ENCODE peak calls at places on chromosome 12, in five cellular contexts. One of them, this sample, is unnamed.

GRCh38 chr12:76455582-76456345 is 103.8 kb downstream of the OSBPL8 start:
- DNase-seq in endodermal cell: no peak
- DNase-seq in HCT116: peak; percentile 90
- DNase-seq in breast epithelium: no peak
- DNase-seq in SK-N-SH: peak; percentile 42
- DNase-seq in this sample: peak; percentile 83

GRCh38 chr12:83128529-83128928 is 441.8 kb downstream of the TMTC2 start:
- DNase-seq in endodermal cell: no peak
- DNase-seq in HCT116: no peak
- DNase-seq in breast epithelium: no peak
- DNase-seq in SK-N-SH: no peak
- DNase-seq in this sample: no peak

GRCh38 chr12:79935624-79936040 is 735 bp upstream of the PPP1R12A start:
- DNase-seq in endodermal cell: no peak
- DNase-seq in HCT116: no peak
- DNase-seq in breast epithelium: no peak
- DNase-seq in SK-N-SH: peak; percentile 2
- DNase-seq in this sample: peak; percentile 45

GRCh38 chr12:133130808-133131128 is 341 bp downstream of the ZNF10 start:
- DNase-seq in endodermal cell: no peak
- DNase-seq in HCT116: no peak
- DNase-seq in breast epithelium: peak; percentile 25
- DNase-seq in SK-N-SH: peak; percentile 19
- DNase-seq in this sample: no peak

GRCh38 chr12:56046027-56046780 is 4.5 kb downstream of the RPS26 start:
- DNase-seq in endodermal cell: peak; percentile 59
- DNase-seq in HCT116: no peak
- DNase-seq in breast epithelium: no peak
- DNase-seq in SK-N-SH: no peak
- DNase-seq in this sample: no peak

GRCh38 chr12:44154128-44154527 is 318.2 kb downstream of the TMEM117 start:
- DNase-seq in endodermal cell: no peak
- DNase-seq in HCT116: no peak
- DNase-seq in breast epithelium: no peak
- DNase-seq in SK-N-SH: no peak
- DNase-seq in this sample: no peak

GRCh38 chr12:103793512-103794045 is 47.5 kb downstream of the NT5DC3 start:
- DNase-seq in endodermal cell: no peak
- DNase-seq in HCT116: no peak
- DNase-seq in breast epithelium: no peak
- DNase-seq in SK-N-SH: no peak
- DNase-seq in this sample: no peak

GRCh38 chr12:2387051-2387834 is 334.5 kb downstream of the CACNA1C start:
- DNase-seq in endodermal cell: peak; percentile 44
- DNase-seq in HCT116: no peak
- DNase-seq in breast epithelium: no peak
- DNase-seq in SK-N-SH: no peak
- DNase-seq in this sample: no peak

GRCh38 chr12:30015661-30016060 is 231.9 kb upstream of the TMTC1 start:
- DNase-seq in endodermal cell: no peak
- DNase-seq in HCT116: no peak
- DNase-seq in breast epithelium: no peak
- DNase-seq in SK-N-SH: no peak
- DNase-seq in this sample: peak; percentile 37

GRCh38 chr12:99609455-99610181 is 37.9 kb upstream of the GARIN6 start:
- DNase-seq in endodermal cell: no peak
- DNase-seq in HCT116: no peak
- DNase-seq in breast epithelium: no peak
- DNase-seq in SK-N-SH: no peak
- DNase-seq in this sample: no peak

GRCh38 chr12:99611590-99611989 is 36.0 kb upstream of the GARIN6 start:
- DNase-seq in endodermal cell: no peak
- DNase-seq in HCT116: no peak
- DNase-seq in breast epithelium: no peak
- DNase-seq in SK-N-SH: no peak
- DNase-seq in this sample: peak; percentile 0

GRCh38 chr12:99611117-99611516 is 36.4 kb upstream of the GARIN6 start:
- DNase-seq in endodermal cell: no peak
- DNase-seq in HCT116: no peak
- DNase-seq in breast epithelium: no peak
- DNase-seq in SK-N-SH: no peak
- DNase-seq in this sample: peak; percentile 54
- H3K27ac ChIP-seq in endodermal cell: no peak overlapping the region
- H3K27ac ChIP-seq in HCT116: no peak overlapping the region
- H3K27ac ChIP-seq in breast epithelium: no peak overlapping the region
- H3K27ac ChIP-seq in SK-N-SH: peak overlapping the region; percentile 34
- H3K27ac ChIP-seq in this sample: no peak overlapping the region

GRCh38 chr12:74665690-74666089 is 128.1 kb downstream of the ATXN7L3B start:
- DNase-seq in endodermal cell: no peak
- DNase-seq in HCT116: no peak
- DNase-seq in breast epithelium: no peak
- DNase-seq in SK-N-SH: no peak
- DNase-seq in this sample: no peak
- H3K4me1 ChIP-seq in endodermal cell: no peaks in the 10 kb centered on the region
- H3K4me1 ChIP-seq in HCT116: no peaks in the 10 kb centered on the region
- H3K4me1 ChIP-seq in breast epithelium: no peaks in the 10 kb centered on the region
- H3K4me1 ChIP-seq in SK-N-SH: no peaks in the 10 kb centered on the region
- H3K4me1 ChIP-seq in this sample: peaks cover 6% of the 10 kb centered on the region

GRCh38 chr12:93091851-93092558 is 162.9 kb upstream of the EEA1 start:
- DNase-seq in endodermal cell: no peak
- DNase-seq in HCT116: no peak
- DNase-seq in breast epithelium: no peak
- DNase-seq in SK-N-SH: no peak
- DNase-seq in this sample: no peak
- TF ChIP-seq CTCF in endodermal cell: no peak
- TF ChIP-seq CTCF in HCT116: no peak
- TF ChIP-seq CTCF in breast epithelium: no peak
- TF ChIP-seq CTCF in SK-N-SH: no peak
- TF ChIP-seq CTCF in this sample: no peak

GRCh38 chr12:20409639-20410038 is 41.3 kb downstream of the PDE3A start:
- DNase-seq in endodermal cell: no peak
- DNase-seq in HCT116: no peak
- DNase-seq in breast epithelium: no peak
- DNase-seq in SK-N-SH: no peak
- DNase-seq in this sample: no peak
- H3K27ac ChIP-seq in endodermal cell: peak overlapping the region; percentile 56
- H3K27ac ChIP-seq in HCT116: no peak overlapping the region
- H3K27ac ChIP-seq in breast epithelium: no peak overlapping the region
- H3K27ac ChIP-seq in SK-N-SH: no peak overlapping the region
- H3K27ac ChIP-seq in this sample: no peak overlapping the region

GRCh38 chr12:51866762-51867161 is 18.2 kb upstream of the FIGNL2 start:
- DNase-seq in endodermal cell: no peak
- DNase-seq in HCT116: no peak
- DNase-seq in breast epithelium: no peak
- DNase-seq in SK-N-SH: no peak
- DNase-seq in this sample: no peak
- H3K4me1 ChIP-seq in endodermal cell: peaks cover 14% of the 10 kb centered on the region
- H3K4me1 ChIP-seq in HCT116: peaks cover 6% of the 10 kb centered on the region
- H3K4me1 ChIP-seq in breast epithelium: no peaks in the 10 kb centered on the region
- H3K4me1 ChIP-seq in SK-N-SH: no peaks in the 10 kb centered on the region
- H3K4me1 ChIP-seq in this sample: no peaks in the 10 kb centered on the region

GRCh38 chr12:57235012-57235727 is 5.7 kb downstream of the SHMT2 start:
- DNase-seq in endodermal cell: peak; percentile 91
- DNase-seq in HCT116: no peak
- DNase-seq in breast epithelium: no peak
- DNase-seq in SK-N-SH: peak; percentile 63
- DNase-seq in this sample: peak; percentile 55
- TF ChIP-seq CTCF in endodermal cell: no peak
- TF ChIP-seq CTCF in HCT116: no peak
- TF ChIP-seq CTCF in breast epithelium: no peak
- TF ChIP-seq CTCF in SK-N-SH: no peak
- TF ChIP-seq CTCF in this sample: peak; percentile 13

GRCh38 chr12:124941170-124941527 is 26.7 kb upstream of the UBC start:
- DNase-seq in endodermal cell: no peak
- DNase-seq in HCT116: no peak
- DNase-seq in breast epithelium: no peak
- DNase-seq in SK-N-SH: no peak
- DNase-seq in this sample: no peak
- H3K27ac ChIP-seq in endodermal cell: no peak overlapping the region
- H3K27ac ChIP-seq in HCT116: peak overlapping the region; percentile 91
- H3K27ac ChIP-seq in breast epithelium: peak overlapping the region; percentile 97
- H3K27ac ChIP-seq in SK-N-SH: peak overlapping the region; percentile 99
- H3K27ac ChIP-seq in this sample: no peak overlapping the region

GRCh38 chr12:42474391-42474790 is 115.2 kb downstream of the PRICKLE1 start:
- DNase-seq in endodermal cell: no peak
- DNase-seq in HCT116: peak; percentile 68
- DNase-seq in breast epithelium: no peak
- DNase-seq in SK-N-SH: no peak
- DNase-seq in this sample: peak; percentile 96
- H3K4me1 ChIP-seq in endodermal cell: peaks cover 17% of the 10 kb centered on the region
- H3K4me1 ChIP-seq in HCT116: peaks cover 28% of the 10 kb centered on the region
- H3K4me1 ChIP-seq in breast epithelium: no peaks in the 10 kb centered on the region
- H3K4me1 ChIP-seq in SK-N-SH: no peaks in the 10 kb centered on the region
- H3K4me1 ChIP-seq in this sample: peaks cover 13% of the 10 kb centered on the region

DNA sequence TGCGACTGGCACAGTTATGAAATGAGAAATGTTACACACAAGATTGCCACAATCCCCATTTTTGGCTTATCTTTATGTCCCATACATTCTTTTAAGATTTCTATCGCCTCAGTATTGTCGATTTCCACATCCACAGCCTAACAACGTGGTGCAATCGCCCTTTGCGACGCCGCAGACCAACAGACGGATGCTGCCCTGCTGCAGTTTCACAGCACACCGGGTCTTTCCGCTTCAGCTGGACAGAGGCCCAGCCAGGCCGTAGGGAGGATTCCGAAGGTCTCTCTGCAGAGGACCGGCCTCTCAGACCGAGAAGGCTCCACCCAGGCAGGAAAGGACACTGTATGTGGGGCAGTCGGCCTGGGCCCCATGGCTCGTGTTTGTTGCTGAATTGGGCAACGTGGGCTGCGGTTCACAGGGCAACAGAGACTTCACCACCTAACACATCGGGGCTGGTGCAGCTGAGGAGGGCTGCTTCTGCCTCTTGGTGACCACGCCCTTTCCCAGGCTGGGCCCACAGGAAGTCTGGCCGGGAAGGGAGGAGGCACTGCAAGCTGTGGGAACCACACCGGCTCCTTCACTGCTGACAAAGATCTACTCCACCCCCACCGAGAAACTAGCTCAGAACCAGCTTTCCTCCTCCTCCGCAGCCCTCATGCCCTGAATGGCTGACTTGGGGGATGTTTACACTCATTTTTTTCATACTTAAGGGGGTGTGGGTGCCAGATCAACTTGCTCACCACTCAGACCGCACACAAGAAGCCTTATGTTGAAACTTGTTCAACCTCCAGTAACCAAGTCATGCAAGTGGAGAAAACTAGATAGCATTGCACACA is 32.9 kb upstream of the MDM1 start:
- DNase-seq in endodermal cell: peak; percentile 97
- DNase-seq in HCT116: peak; percentile 57
- DNase-seq in breast epithelium: peak; percentile 94
- DNase-seq in SK-N-SH: no peak
- DNase-seq in this sample: peak; percentile 92
- TF ChIP-seq CTCF in endodermal cell: no peak
- TF ChIP-seq CTCF in HCT116: no peak
- TF ChIP-seq CTCF in breast epithelium: no peak
- TF ChIP-seq CTCF in SK-N-SH: no peak
- TF ChIP-seq CTCF in this sample: peak; percentile 40

DNA sequence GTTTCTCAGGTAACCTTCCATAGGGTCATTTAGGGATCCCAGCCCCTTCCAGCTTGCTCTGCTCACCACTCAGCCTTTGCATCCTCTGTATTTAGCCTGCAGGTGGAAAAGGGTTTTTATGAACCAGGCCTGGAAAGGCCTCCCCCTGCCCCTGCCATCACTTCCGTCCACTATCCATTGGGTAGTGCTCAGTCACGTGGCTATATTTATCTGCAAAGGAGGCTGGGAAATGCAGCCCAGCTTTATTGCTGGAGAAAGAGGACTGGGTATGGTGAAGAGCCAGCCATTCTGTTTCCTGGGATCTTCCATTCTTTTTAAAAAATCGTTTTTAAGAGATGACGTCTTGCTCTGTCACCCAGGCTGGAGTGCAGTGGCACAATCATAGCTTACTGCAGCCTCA is 87.0 kb upstream of the MAP1LC3B2 start:
- DNase-seq in endodermal cell: no peak
- DNase-seq in HCT116: no peak
- DNase-seq in breast epithelium: no peak
- DNase-seq in SK-N-SH: no peak
- DNase-seq in this sample: no peak
- H3K27ac ChIP-seq in endodermal cell: no peak overlapping the region
- H3K27ac ChIP-seq in HCT116: no peak overlapping the region
- H3K27ac ChIP-seq in breast epithelium: no peak overlapping the region
- H3K27ac ChIP-seq in SK-N-SH: no peak overlapping the region
- H3K27ac ChIP-seq in this sample: no peak overlapping the region